ENCODE peak calls at places on chromosomes 12 and 14, in five cellular contexts. D is lower lobe of right lung, H is GM12878, F is suprapubic skin, W is transverse colon. Y is an unnamed sample.

GRCh38 chr12:50248883-50249282 is 34.4 kb downstream of the LIMA1 start:
- DNase-seq in D (no peak), H (no peak), F (no peak), W (no peak), Y (no peak)

GRCh38 chr12:15800278-15800677 is 11.1 kb upstream of the EPS8 start:
- DNase-seq in D (no peak), H (no peak), F (no peak), W (no peak), Y (no peak)

GRCh38 chr12:109775172-109775881 is 57.9 kb downstream of the TRPV4 start:
- DNase-seq in D (peak; percentile 77), H (no peak), F (peak; percentile 77), W (peak; percentile 82), Y (no peak)

GRCh38 chr12:106552228-106552627 is 30.6 kb upstream of the RFX4 start:
- DNase-seq in D (no peak), H (no peak), F (no peak), W (no peak), Y (no peak)

GRCh38 chr12:54221402-54221984 is 32.7 kb upstream of the SMUG1 start:
- DNase-seq in D (no peak), H (no peak), F (no peak), W (no peak), Y (no peak)

GRCh38 chr12:126483145-126484068 is 1418.2 kb downstream of the AACS start:
- DNase-seq in D (no peak), H (no peak), F (no peak), W (no peak), Y (no peak)

GRCh38 chr14:102985665-102986064 is 63.2 kb downstream of the AMN start:
- DNase-seq in D (no peak), H (peak; percentile 60), F (no peak), W (no peak), Y (no peak)

GRCh38 chr12:53358836-53359419 is 21.0 kb upstream of the SP1 start:
- DNase-seq in D (no peak), H (no peak), F (no peak), W (no peak), Y (no peak)

DNA sequence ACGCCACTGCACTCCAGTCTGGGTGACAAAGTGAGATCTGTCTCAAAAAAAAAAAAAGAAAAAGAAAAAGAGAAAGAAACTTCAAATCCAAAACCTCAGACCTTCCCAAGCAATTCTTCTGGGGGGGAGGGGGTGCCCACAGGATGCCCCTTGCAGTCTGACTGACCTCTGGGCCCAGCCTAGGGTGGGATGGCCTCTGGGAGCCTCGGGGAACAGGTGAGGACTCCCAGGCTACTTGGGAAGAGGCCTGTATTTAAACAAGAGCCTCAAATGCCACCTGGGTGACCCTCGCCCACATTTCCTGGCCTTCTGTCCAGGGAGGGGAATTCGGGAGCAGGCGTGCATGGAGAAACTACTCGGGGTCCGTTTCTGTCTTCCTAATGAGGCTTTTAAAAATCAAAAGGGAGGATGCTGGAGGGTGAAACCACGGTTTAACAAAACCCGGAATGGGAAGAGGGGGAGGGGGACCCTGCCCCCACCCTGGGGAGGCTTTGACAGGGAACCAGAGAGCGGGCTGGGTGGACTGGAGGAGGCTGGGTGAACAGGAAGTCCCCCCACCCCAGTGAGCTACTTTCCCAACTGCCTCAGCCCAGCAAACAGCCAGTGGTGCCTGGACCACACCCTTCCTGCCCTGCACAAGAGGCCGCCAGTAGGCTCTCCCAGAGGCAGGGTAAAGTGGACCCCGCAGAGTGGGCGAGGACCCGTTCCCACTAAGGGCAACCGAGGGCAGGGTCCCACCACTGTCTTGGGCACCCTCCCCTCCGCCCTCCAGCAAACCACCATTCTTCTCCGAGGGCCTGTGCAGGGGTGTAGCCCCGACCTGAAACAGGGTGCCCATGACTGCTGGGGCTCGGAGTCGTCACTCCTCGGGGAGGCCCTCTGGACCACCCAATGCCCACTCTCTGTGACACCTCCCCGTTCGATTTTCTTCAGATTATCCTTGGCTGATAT is 1.5 kb upstream of the FBRSL1 start:
- DNase-seq in D (peak; percentile 78), H (no peak), F (no peak), W (peak; percentile 69), Y (no peak)
- H3K4me1 ChIP-seq in D (peaks cover 43% of the 10 kb centered on the region), H (peaks cover 35% of the 10 kb centered on the region), F (peaks cover 39% of the 10 kb centered on the region), W (peaks cover 39% of the 10 kb centered on the region), Y (peaks cover 41% of the 10 kb centered on the region)

DNA sequence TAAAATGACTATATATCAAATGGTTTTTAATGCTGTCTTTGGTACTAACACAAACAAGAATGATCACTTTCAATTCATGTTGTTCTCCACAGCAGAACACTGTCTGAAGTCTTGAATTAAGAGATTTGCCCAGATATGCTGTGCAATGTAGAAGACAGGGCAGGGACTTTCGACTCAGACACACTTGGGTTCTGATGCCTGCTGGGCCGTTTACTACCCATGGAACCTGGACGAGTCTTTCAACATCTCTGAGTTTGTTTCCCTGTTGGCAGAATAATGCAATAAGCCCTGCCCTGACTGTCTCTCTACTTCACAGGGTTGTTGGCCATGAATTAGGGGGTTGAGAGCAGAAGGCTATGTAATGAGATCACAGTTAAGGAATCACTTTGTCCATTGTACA is 162.6 kb upstream of the TMPO start:
- DNase-seq in D (no peak), H (no peak), F (no peak), W (no peak), Y (no peak)
- H3K27me3 ChIP-seq in D (no peaks in the 10 kb centered on the region), H (no peaks in the 10 kb centered on the region), F (no peaks in the 10 kb centered on the region), W (no peaks in the 10 kb centered on the region), Y (no peaks in the 10 kb centered on the region)

GRCh38 chr14:94038510-94038909 is 12.4 kb downstream of the OTUB2 start:
- DNase-seq in D (no peak), H (no peak), F (no peak), W (no peak), Y (no peak)
- TF ChIP-seq CTCF in D (no peak), H (no peak), F (no peak), W (no peak), Y (no peak)

GRCh38 chr12:2891240-2892053 is 756 bp downstream of the TULP3 start:
- DNase-seq in D (peak; percentile 65), H (no peak), F (no peak), W (peak; percentile 51), Y (no peak)

GRCh38 chr12:2890388-2891239 is at the start of gene TULP3:
- DNase-seq in D (peak; percentile 98), H (peak; percentile 78), F (peak; percentile 100), W (peak; percentile 99), Y (peak; percentile 99)

GRCh38 chr12:2890001-2890387 is 697 bp upstream of the TULP3 start:
- DNase-seq in D (no peak), H (no peak), F (no peak), W (no peak), Y (no peak)

GRCh38 chr12:2893007-2893406 is 2.3 kb downstream of the TULP3 start:
- DNase-seq in D (no peak), H (no peak), F (no peak), W (no peak), Y (no peak)

GRCh38 chr12:2892246-2892645 is 1.6 kb downstream of the TULP3 start:
- DNase-seq in D (no peak), H (no peak), F (no peak), W (no peak), Y (no peak)
- H3K4me1 ChIP-seq in D (peaks cover 24% of the 10 kb centered on the region), H (peaks cover 4% of the 10 kb centered on the region), F (peaks cover 37% of the 10 kb centered on the region), W (peaks cover 12% of the 10 kb centered on the region), Y (peaks cover 51% of the 10 kb centered on the region)

GRCh38 chr12:47903151-47903611 is 1.6 kb downstream of the VDR start:
- DNase-seq in D (peak; percentile 66), H (no peak), F (no peak), W (peak; percentile 76), Y (no peak)
- H3K27me3 ChIP-seq in D (no peaks in the 10 kb centered on the region), H (peaks cover 4% of the 10 kb centered on the region), F (no peaks in the 10 kb centered on the region), W (no peaks in the 10 kb centered on the region), Y (no peaks in the 10 kb centered on the region)

GRCh38 chr12:117092886-117093285 is 6.3 kb downstream of the TESC start:
- DNase-seq in D (peak; percentile 35), H (no peak), F (no peak), W (no peak), Y (no peak)
- TF ChIP-seq CTCF in D (no peak), H (no peak), F (no peak), W (no peak), Y (no peak)